ENCODE peak calls at places on chromosomes 3 and 15, in seven cellular contexts. R is substantia nigra; C is lower lobe of right lung; U is fibroblast of lung; I is T-helper 1 cell; Q is activated T-helper 1 cell treated with anti-CD3 and anti-CD28 coated beads, Interleukin-2, amount 50 U/mL, for 16 hours; K is H9. P is an unnamed sample.

GRCh38 chr3:172658344-172659245 is 52.3 kb downstream of the NCEH1 start:
- DNase-seq in Q (no peak), I (no peak), U (peak), K (no peak), R (no peak), C (no peak), P (peak)

GRCh38 chr15:93210995-93211394 is 122.0 kb upstream of the RGMA start:
- DNase-seq in R (no peak), U (no peak), I (no peak), K (no peak), Q (no peak), C (no peak), P (no peak)

GRCh38 chr3:38347421-38348200 is 1.0 kb downstream of the XYLB start:
- DNase-seq in K (no peak), U (no peak), Q (no peak), R (no peak), C (no peak), I (no peak), P (no peak)

GRCh38 chr15:67026171-67026967 is 39.0 kb upstream of the SMAD3 start:
- DNase-seq in C (no peak), I (no peak), R (no peak), U (no peak), K (no peak), Q (no peak), P (no peak)

GRCh38 chr3:182910939-182911781 is 69.2 kb downstream of the DCUN1D1 start:
- DNase-seq in C (no peak), U (no peak), R (no peak), K (no peak), I (no peak), Q (no peak), P (no peak)

GRCh38 chr15:64524778-64525177 is 64.4 kb downstream of the ZNF609 start:
- DNase-seq in K (no peak), Q (no peak), I (no peak), R (no peak), U (peak), C (no peak), P (no peak)

GRCh38 chr15:63312286-63312685 is 34.9 kb downstream of the APH1B start:
- DNase-seq in R (no peak), Q (no peak), K (no peak), I (no peak), C (no peak), U (no peak), P (no peak)

GRCh38 chr3:60788185-60788584 is 463.1 kb downstream of the FHIT start:
- DNase-seq in I (no peak), Q (no peak), C (no peak), U (no peak), R (no peak), K (no peak), P (no peak)

P was measured in AG09319.